ENCODE peak calls at places on chromosomes 7 and 10, in nine cellular contexts. F is naive thymus-derived CD4-positive, alpha-beta T cell; Q is H9; V is mammary epithelial cell; C is PC-3; D is AG04450; K is CD8-positive, alpha-beta memory T cell; X is neural progenitor cell; I is HepG2. H is an unnamed sample.

GRCh38 chr10:78532480-78533046 is 498.9 kb downstream of the RPS24 start:
- DNase-seq in F (no peak), Q (no peak), V (no peak), C (no peak), D (no peak), K (no peak), X (no peak), I (no peak), H (no peak)

GRCh38 chr7:112449902-112450806 is at the start of gene IFRD1:
- DNase-seq in F (peak; percentile 99), Q (peak; percentile 99), V (peak; percentile 98), C (peak; percentile 97), D (peak; percentile 98), K (peak; percentile 97), X (peak; percentile 99), I (peak; percentile 96), H (peak; percentile 96)

GRCh38 chr7:155069992-155070827 is at the start of gene HTR5A:
- DNase-seq in F (peak; percentile 87), Q (peak; percentile 96), V (peak; percentile 77), C (peak; percentile 75), D (peak; percentile 59), K (peak; percentile 67), X (peak; percentile 98), I (peak; percentile 48), H (peak; percentile 52)

GRCh38 chr7:116710764-116711452 is 38.9 kb downstream of the MET start:
- DNase-seq in F (no peak), Q (no peak), V (peak; percentile 68), C (peak; percentile 86), D (no peak), K (no peak), X (no peak), I (peak; percentile 56), H (no peak)

GRCh38 chr10:110501142-110501937 is 3.6 kb downstream of the DUSP5 start:
- DNase-seq in F (peak; percentile 73), Q (peak; percentile 87), V (peak; percentile 92), C (peak; percentile 89), D (peak; percentile 78), K (no peak), X (peak; percentile 56), I (peak; percentile 59), H (peak; percentile 44)

GRCh38 chr10:24643679-24644209 is 79.9 kb downstream of the ARHGAP21 start:
- DNase-seq in F (no peak), Q (no peak), V (no peak), C (peak; percentile 29), D (no peak), K (no peak), X (no peak), I (no peak), H (no peak)

GRCh38 chr7:138116156-138116555 is 39.9 kb downstream of the AKR1D1 start:
- DNase-seq in F (no peak), Q (no peak), V (peak; percentile 69), C (peak; percentile 68), D (no peak), K (no peak), X (no peak), I (no peak), H (no peak)

GRCh38 chr7:33395340-33395739 is 266.0 kb downstream of the BBS9 start:
- DNase-seq in F (no peak), Q (no peak), V (no peak), C (no peak), D (no peak), K (no peak), X (no peak), I (no peak), H (no peak)

GRCh38 chr7:128167316-128167691 is 73.8 kb upstream of the LEP start:
- DNase-seq in F (no peak), Q (peak; percentile 53), V (peak; percentile 52), C (peak; percentile 16), D (no peak), K (no peak), X (peak; percentile 71), I (no peak), H (no peak)

GRCh38 chr7:33806284-33807157 is 98.8 kb upstream of the BMPER start:
- DNase-seq in F (no peak), Q (no peak), V (no peak), C (no peak), D (no peak), K (no peak), X (peak; percentile 8), I (peak; percentile 18), H (no peak)

GRCh38 chr7:30379131-30379530 is 94.7 kb downstream of the ZNRF2 start:
- DNase-seq in F (no peak), Q (no peak), V (no peak), C (no peak), D (no peak), K (no peak), X (no peak), I (no peak), H (no peak)

GRCh38 chr7:82471351-82472020 is 27.9 kb upstream of the CACNA2D1 start:
- DNase-seq in F (no peak), Q (no peak), V (no peak), C (no peak), D (no peak), K (no peak), X (no peak), I (no peak), H (no peak)

DNA sequence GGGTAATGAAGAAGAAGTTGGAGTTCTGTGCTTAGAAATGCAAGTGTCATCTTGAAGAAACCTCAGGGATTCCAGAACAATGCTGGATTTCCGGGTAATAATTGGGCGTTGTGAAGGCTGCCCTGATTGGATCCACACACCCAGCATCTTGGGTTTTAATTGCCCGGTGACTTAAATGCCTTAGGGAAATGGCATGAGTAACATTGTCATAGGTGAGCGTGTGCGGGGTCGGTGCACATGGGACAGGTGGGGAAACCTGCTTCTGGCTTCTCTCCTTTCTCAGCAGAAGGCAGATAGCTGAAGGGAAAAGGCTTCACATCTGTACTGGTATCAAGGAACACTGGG is 15.2 kb upstream of the CAMK1D start:
- DNase-seq in F (no peak), Q (no peak), V (no peak), C (no peak), D (no peak), K (no peak), X (no peak), I (no peak), H (no peak)
- H3K27ac ChIP-seq in F (no peak overlapping the region), Q (no peak overlapping the region), V (peak overlapping the region; percentile 87), C (peak overlapping the region; percentile 95), D (peak overlapping the region; percentile 91), K (no peak overlapping the region), X (no peak overlapping the region), I (no peak overlapping the region), H (no peak overlapping the region)

GRCh38 chr10:119252051-119252465 is 44.7 kb downstream of the GRK5 start:
- DNase-seq in F (no peak), Q (no peak), V (no peak), C (no peak), D (no peak), K (no peak), X (no peak), I (peak; percentile 75), H (no peak)

GRCh38 chr10:119251315-119251708 is 43.9 kb downstream of the GRK5 start:
- DNase-seq in F (no peak), Q (no peak), V (no peak), C (no peak), D (no peak), K (no peak), X (no peak), I (no peak), H (no peak)

GRCh38 chr10:119254355-119254754 is 47.0 kb downstream of the GRK5 start:
- DNase-seq in F (no peak), Q (no peak), V (no peak), C (no peak), D (no peak), K (no peak), X (no peak), I (no peak), H (no peak)

GRCh38 chr10:119253433-119254174 is 46.2 kb downstream of the GRK5 start:
- DNase-seq in F (peak; percentile 58), Q (no peak), V (peak; percentile 69), C (peak; percentile 87), D (peak; percentile 85), K (no peak), X (peak; percentile 40), I (peak; percentile 92), H (no peak)

DNA sequence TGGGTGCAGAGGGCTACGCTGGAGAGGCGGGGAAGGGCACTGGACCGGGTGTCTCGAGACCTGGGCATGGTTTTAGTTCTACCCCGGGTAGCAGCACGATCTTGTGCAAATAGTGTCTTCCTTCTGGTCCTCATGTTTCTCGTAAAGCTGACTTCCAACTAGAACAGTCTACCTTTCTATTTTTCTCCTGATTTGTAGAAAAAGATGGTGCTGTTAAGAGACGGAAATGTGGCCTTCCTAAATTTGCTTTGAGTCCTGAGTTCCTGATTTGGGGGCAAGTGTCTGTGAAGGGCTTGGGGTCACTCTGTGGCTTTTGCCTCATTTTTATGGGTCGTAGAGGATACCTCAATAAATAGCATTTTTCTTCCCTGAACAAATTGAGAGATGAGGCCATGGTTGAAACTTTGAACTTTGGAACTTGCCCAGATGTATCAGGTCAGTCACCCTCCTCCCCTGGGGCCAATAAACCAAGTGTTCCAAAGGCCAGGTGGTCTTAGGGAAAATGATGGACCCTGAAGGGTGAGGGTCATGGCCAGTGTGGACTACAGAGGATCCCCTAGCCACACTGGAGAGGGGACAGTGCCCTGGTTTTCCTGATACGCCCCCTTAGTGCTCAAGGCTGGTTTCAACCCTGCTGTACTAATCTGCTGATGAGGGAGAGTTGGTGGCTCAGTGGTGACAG is 45.2 kb downstream of the GRK5 start:
- DNase-seq in F (no peak), Q (no peak), V (no peak), C (no peak), D (no peak), K (no peak), X (no peak), I (no peak), H (no peak)
- H3K27ac ChIP-seq in F (no peak overlapping the region), Q (no peak overlapping the region), V (no peak overlapping the region), C (peak overlapping the region; percentile 96), D (peak overlapping the region; percentile 96), K (no peak overlapping the region), X (no peak overlapping the region), I (peak overlapping the region; percentile 90), H (no peak overlapping the region)

DNA sequence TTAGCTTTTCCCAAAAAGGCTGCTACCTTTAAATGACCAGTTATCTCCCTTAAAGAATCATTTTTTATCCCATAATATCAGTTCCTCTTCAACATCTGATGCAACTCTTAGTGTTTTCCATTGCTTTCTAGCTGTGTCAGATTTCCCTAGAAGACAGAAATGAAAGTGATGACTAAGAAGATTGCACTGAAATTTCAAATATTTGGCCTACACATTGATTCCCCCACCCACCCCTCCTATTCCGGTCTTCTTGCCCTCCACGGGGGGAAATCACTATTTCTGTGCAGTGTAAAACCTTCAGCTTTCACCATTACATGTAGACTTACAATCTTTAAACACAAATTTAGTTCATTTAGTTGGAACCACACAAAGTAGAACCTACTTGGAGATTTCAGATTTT is 63.7 kb upstream of the IL6 start:
- DNase-seq in F (no peak), Q (no peak), V (no peak), C (peak; percentile 10), D (no peak), K (no peak), X (no peak), I (no peak), H (no peak)
- H3K27ac ChIP-seq in F (no peak overlapping the region), Q (no peak overlapping the region), V (no peak overlapping the region), C (no peak overlapping the region), D (peak overlapping the region; percentile 77), K (no peak overlapping the region), X (no peak overlapping the region), I (no peak overlapping the region), H (no peak overlapping the region)

DNA sequence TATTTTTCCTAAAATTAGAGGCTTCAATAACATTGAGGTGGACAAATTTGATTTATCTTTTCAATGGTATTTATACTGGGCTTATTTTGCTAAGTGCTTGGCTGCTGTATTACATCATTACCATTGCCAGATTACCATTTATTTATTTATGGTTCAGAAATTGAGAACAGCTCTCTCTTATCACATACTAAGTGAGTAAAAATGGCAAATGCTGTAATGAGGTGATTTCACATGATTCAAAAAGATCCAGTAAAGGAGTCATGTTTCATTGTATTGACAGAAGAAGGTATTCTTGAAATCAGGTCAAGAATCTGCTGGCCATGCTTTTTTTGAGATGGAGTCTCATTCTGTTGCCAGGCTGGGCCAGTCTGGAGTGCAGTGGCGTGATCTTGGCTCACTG is 322.6 kb downstream of the KIF20B start:
- DNase-seq in F (no peak), Q (no peak), V (no peak), C (peak; percentile 8), D (no peak), K (no peak), X (no peak), I (no peak), H (no peak)
- H3K27ac ChIP-seq in F (no peak overlapping the region), Q (no peak overlapping the region), V (no peak overlapping the region), C (no peak overlapping the region), D (no peak overlapping the region), K (no peak overlapping the region), X (no peak overlapping the region), I (no peak overlapping the region), H (no peak overlapping the region)

H was measured in effector memory CD4-positive, alpha-beta T cell.